ENCODE peak calls at places on chromosomes 2 and 18, in seven cellular contexts. J, P, E, A, S, U and Q are unnamed samples.
A peak's percentile ranks its signal among the peaks of the same experiment; 100 is the strongest.

GRCh38 chr2:100870652-100871531 is 51.0 kb downstream of the NPAS2 start:
- DNase-seq in J (no peak), P (no peak), E (no peak), A (no peak), S (no peak), U (no peak), Q (no peak)

GRCh38 chr18:70334264-70334663 is 45.4 kb downstream of the SOCS6 start:
- DNase-seq in J (no peak), P (no peak), E (no peak), A (no peak), S (no peak), U (no peak), Q (no peak)

GRCh38 chr2:23588106-23588505 is 203.1 kb downstream of the KLHL29 start:
- DNase-seq in J (no peak), P (no peak), E (no peak), A (no peak), S (no peak), U (no peak), Q (no peak)

GRCh38 chr18:77110400-77110799 is 22.2 kb downstream of the MBP start:
- DNase-seq in J (no peak), P (no peak), E (no peak), A (no peak), S (no peak), U (no peak), Q (peak; percentile 72)

GRCh38 chr2:74425523-74425922 is 4.0 kb downstream of the WDR54 start:
- DNase-seq in J (peak; percentile 59), P (no peak), E (no peak), A (no peak), S (no peak), U (no peak), Q (no peak)

GRCh38 chr18:48608581-48608980 is 69.8 kb downstream of the CTIF start:
- DNase-seq in J (no peak), P (no peak), E (no peak), A (no peak), S (peak; percentile 53), U (no peak), Q (no peak)

GRCh38 chr2:167340322-167340721 is 452.0 kb downstream of the XIRP2 start:
- DNase-seq in J (no peak), P (no peak), E (no peak), A (no peak), S (no peak), U (no peak), Q (no peak)

GRCh38 chr2:180604077-180604476 is 376.3 kb upstream of the UBE2E3 start:
- DNase-seq in J (no peak), P (no peak), E (peak; percentile 29), A (no peak), S (no peak), U (no peak), Q (no peak)

GRCh38 chr2:101012706-101013181 is 10.7 kb downstream of the RPL31 start:
- DNase-seq in J (peak; percentile 35), P (no peak), E (peak; percentile 52), A (no peak), S (peak; percentile 34), U (peak; percentile 26), Q (peak; percentile 53)

GRCh38 chr2:6083131-6083530 is 390.9 kb downstream of the SOX11 start:
- DNase-seq in J (no peak), P (no peak), E (no peak), A (no peak), S (no peak), U (no peak), Q (no peak)

GRCh38 chr2:166867874-166868514 is 20.3 kb upstream of the XIRP2 start:
- DNase-seq in J (no peak), P (no peak), E (no peak), A (no peak), S (no peak), U (no peak), Q (no peak)